ENCODE peak calls at places on chromosomes 4 and X, in six cellular contexts. U is heart left ventricle, E is fibroblast of pulmonary artery, X is endothelial cell, D is nephron progenitor cell, Y is transverse colon. F is an unnamed sample.

GRCh38 chrX:17007134-17007768 is 60.8 kb downstream of the REPS2 start:
- DNase-seq in E (no peak), Y (no peak), D (peak), X (no peak), U (peak), F (no peak)

GRCh38 chrX:17590892-17591740 is 146.2 kb upstream of the SCML1 start:
- DNase-seq in D (peak), X (peak), E (peak), U (peak), Y (peak), F (peak)

GRCh38 chrX:149829751-149830191 is 48.0 kb downstream of the MAGEA9 start:
- DNase-seq in U (no peak), Y (no peak), D (no peak), X (no peak), E (peak), F (no peak)

GRCh38 chr4:82623284-82623683 is 61.5 kb upstream of the TMEM150C start:
- DNase-seq in X (no peak), D (no peak), U (no peak), Y (no peak), E (no peak), F (no peak)

GRCh38 chr4:80434238-80434637 is 98.7 kb downstream of the CFAP299 start:
- DNase-seq in X (no peak), Y (no peak), U (no peak), E (peak), D (no peak), F (no peak)

GRCh38 chrX:69088171-69088938 is 76.9 kb downstream of the PJA1 start:
- DNase-seq in U (no peak), Y (no peak), X (no peak), E (no peak), D (peak), F (peak)

GRCh38 chr4:26412381-26413372 is 77.6 kb downstream of the CCKAR start:
- DNase-seq in U (peak), X (no peak), D (no peak), Y (peak), E (no peak), F (no peak)

GRCh38 chrX:47723689-47724088 is 64.7 kb upstream of the UXT start:
- DNase-seq in U (no peak), X (peak), D (no peak), Y (no peak), E (no peak), F (no peak)

GRCh38 chr4:15479913-15480185 is 10.2 kb downstream of the CC2D2A start:
- DNase-seq in D (no peak), Y (no peak), E (peak), U (no peak), X (no peak), F (no peak)

GRCh38 chr4:82515705-82516104 is 46.1 kb downstream of the TMEM150C start:
- DNase-seq in E (peak), D (no peak), U (peak), X (no peak), Y (no peak), F (peak)

GRCh38 chr4:74023709-74024108 is 14.8 kb downstream of the CXCL3 start:
- DNase-seq in E (no peak), Y (no peak), U (no peak), D (no peak), X (no peak), F (no peak)

GRCh38 chr4:140800686-140801085 is 44.5 kb upstream of the TBC1D9 start:
- DNase-seq in E (no peak), U (no peak), Y (peak), X (no peak), D (no peak), F (no peak)

GRCh38 chr4:138049350-138049749 is 192.8 kb downstream of the SLC7A11 start:
- DNase-seq in U (no peak), D (no peak), Y (no peak), E (no peak), X (no peak), F (no peak)

GRCh38 chr4:92600638-92601037 is 296.9 kb downstream of the GRID2 start:
- DNase-seq in Y (no peak), U (no peak), D (peak), X (peak), E (no peak), F (no peak)

GRCh38 chrX:55342533-55343501 is 78.1 kb upstream of the PAGE3 start:
- DNase-seq in X (no peak), D (no peak), Y (peak), E (peak), U (no peak), F (no peak)

GRCh38 chrX:19678941-19679340 is 163.6 kb upstream of the MAP3K15 start:
- DNase-seq in D (no peak), Y (no peak), U (no peak), E (no peak), X (no peak), F (no peak)

GRCh38 chr4:110620352-110621327 is 2.2 kb downstream of the PITX2 start:
- DNase-seq in D (peak), X (peak), U (no peak), E (peak), Y (peak), F (no peak)

GRCh38 chr4:83785906-83786305 is 250.0 kb downstream of the GPAT3 start:
- DNase-seq in U (no peak), X (no peak), D (no peak), E (no peak), Y (no peak), F (peak)

GRCh38 chr4:145081756-145082155 is 16.2 kb downstream of the ANAPC10 start:
- DNase-seq in D (no peak), Y (no peak), U (no peak), E (no peak), X (no peak), F (no peak)

GRCh38 chr4:5998333-5998936 is 19.8 kb downstream of the C4orf50 start:
- DNase-seq in U (peak), Y (peak), X (peak), D (peak), E (peak), F (peak)

GRCh38 chr4:184583738-184584502 is 65.3 kb downstream of the CASP3 start:
- DNase-seq in Y (no peak), U (no peak), X (no peak), D (no peak), E (no peak), F (no peak)

GRCh38 chrX:53321943-53322497 is 40.6 kb upstream of the IQSEC2 start:
- DNase-seq in U (no peak), E (no peak), D (no peak), X (no peak), Y (no peak), F (no peak)

GRCh38 chrX:106999002-106999975 is 723 bp downstream of the MORC4 start:
- DNase-seq in D (peak), X (peak), U (peak), Y (peak), E (peak), F (no peak)

GRCh38 chr4:183449193-183449888 is 4.9 kb downstream of the CDKN2AIP start:
- DNase-seq in Y (no peak), E (peak), X (no peak), D (no peak), U (no peak), F (no peak)

GRCh38 chrX:27186671-27187070 is 276.5 kb downstream of the PPP4R3C start:
- DNase-seq in D (peak), Y (peak), X (no peak), E (peak), U (no peak), F (no peak)

GRCh38 chrX:144918936-144919335 is 328.4 kb upstream of the SPANXN1 start:
- DNase-seq in U (no peak), Y (no peak), E (no peak), X (no peak), D (no peak), F (no peak)

GRCh38 chr4:26509681-26510333 is 19.5 kb upstream of the CCKAR start:
- DNase-seq in Y (no peak), D (no peak), U (no peak), E (no peak), X (no peak), F (no peak)

GRCh38 chr4:122715221-122715620 is 17.3 kb upstream of the BBS12 start:
- DNase-seq in Y (no peak), X (no peak), D (no peak), U (no peak), E (no peak), F (no peak)

GRCh38 chr4:122709236-122709635 is 23.3 kb upstream of the BBS12 start:
- DNase-seq in Y (no peak), D (no peak), X (no peak), U (no peak), E (no peak), F (no peak)

GRCh38 chr4:122712782-122713181 is 19.7 kb upstream of the BBS12 start:
- DNase-seq in U (no peak), D (no peak), X (no peak), E (no peak), Y (no peak), F (no peak)

GRCh38 chr4:122710434-122711308 is 21.8 kb upstream of the BBS12 start:
- DNase-seq in Y (no peak), X (no peak), U (no peak), D (no peak), E (peak), F (no peak)

DNA sequence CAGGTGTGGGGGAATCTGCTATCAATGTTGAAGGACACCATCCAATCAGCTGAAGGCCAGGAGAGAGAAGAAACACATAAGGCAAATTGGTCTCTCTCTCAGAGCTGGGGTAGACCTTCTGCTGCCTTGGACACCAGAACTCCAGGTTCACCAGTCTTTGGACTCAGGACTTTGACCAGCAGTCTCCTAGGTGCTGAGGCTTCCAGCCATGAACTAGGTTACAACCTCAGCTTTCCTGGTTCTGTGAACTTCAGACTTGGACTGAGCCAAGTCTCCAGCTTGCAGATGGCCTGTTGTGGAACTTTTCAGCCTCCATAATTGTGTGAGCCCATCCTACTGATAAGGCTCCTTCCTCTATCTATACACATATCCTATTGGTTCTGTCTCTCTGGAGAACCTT is 20.6 kb upstream of the BBS12 start:
- DNase-seq in X (no peak), D (no peak), Y (no peak), E (no peak), U (no peak), F (no peak)
- TF ChIP-seq CTCF in X (no peak), D (no peak), Y (no peak), E (no peak), U (no peak), F (no peak)

DNA sequence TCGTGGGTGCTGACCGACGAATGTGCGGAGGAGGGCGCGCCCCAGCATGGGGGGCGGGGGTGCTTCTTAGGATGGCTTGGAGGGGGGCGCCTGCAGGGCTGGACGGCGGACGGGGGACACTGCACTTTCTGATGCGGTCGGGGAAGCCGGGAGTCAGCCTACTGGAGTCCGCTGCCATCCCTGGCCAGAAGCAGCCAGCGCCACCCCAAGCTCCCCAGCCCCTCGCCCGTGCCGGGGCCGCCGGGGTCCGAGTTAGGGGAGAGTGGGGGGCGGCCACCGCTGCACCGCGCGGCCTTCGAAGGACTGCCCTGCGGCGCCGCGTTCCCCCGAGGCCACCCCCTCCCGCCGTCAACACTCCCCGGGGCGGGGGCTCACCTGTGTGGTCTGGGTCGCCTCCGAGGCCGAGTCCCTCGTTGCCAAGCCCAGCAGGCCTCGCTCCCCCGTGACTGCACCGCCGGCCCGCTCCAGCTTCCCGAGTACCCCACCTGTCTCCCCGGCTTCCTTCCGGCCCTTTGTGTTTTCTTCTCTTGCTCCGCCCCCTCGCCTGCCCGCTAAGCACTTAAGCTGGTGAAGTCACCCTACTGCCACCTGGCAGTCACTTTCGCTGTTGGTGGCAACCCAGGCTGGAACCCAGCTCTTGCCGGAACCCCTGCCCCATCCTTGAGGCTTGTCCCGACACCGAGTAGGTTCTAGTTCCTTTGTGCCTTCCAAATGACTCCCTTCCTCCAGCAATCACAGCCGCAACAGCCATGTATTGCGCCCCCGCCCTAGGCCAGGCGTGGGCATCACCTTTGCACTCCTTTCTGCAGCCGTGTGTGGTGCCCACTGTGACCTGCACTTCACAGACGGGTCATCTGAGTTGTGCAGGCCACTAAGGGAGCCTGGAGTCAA is at the start of gene OCIAD2:
- DNase-seq in D (peak), Y (peak), X (peak), U (peak), E (peak), F (no peak)
- TF ChIP-seq CTCF in D (no peak), Y (no peak), X (no peak), U (peak), E (no peak), F (no peak)

GRCh38 chrX:103464071-103464773 is 55.1 kb downstream of the RAB40A start:
- DNase-seq in U (peak), D (peak), E (peak), Y (peak), X (peak), F (no peak)
- TF ChIP-seq CTCF in U (peak), D (peak), E (peak), Y (no peak), X (no peak), F (peak)

DNA sequence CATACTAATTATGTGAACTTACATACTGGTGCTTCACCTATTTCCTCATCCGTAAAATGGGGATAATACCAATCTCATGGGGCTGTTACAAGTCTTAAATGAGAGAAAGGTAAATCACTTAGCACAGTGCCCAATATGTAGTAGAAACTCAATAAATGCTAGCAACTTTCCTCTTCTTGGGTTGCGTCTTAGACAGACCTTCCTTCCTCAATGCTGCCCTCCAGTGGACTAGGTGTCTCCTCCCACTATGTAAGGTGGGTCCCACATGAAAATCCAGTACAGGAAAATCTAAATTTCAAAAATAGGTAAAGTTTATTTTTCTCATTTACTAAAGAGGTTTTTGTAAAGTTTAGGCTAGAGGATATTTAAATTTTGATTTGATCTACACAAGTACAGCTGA is 20.6 kb downstream of the ZDHHC9 start:
- DNase-seq in U (peak), D (peak), E (peak), Y (peak), X (peak), F (no peak)
- TF ChIP-seq CTCF in U (no peak), D (peak), E (peak), Y (peak), X (peak), F (peak)

GRCh38 chr4:177001271-177002175 is 208.8 kb upstream of the VEGFC start:
- DNase-seq in E (peak), U (no peak), X (no peak), Y (no peak), D (no peak), F (no peak)
- TF ChIP-seq CTCF in E (no peak), U (no peak), X (no peak), Y (no peak), D (no peak), F (no peak)

GRCh38 chr4:41215969-41216293 is 1.6 kb upstream of the APBB2 start:
- DNase-seq in E (no peak), Y (no peak), X (no peak), D (no peak), U (no peak), F (no peak)

GRCh38 chr4:41217020-41217333 is 2.6 kb upstream of the APBB2 start:
- DNase-seq in U (no peak), Y (no peak), E (no peak), X (no peak), D (no peak), F (no peak)

GRCh38 chr4:41217373-41217772 is 3.0 kb upstream of the APBB2 start:
- DNase-seq in U (no peak), E (no peak), Y (no peak), X (no peak), D (no peak), F (no peak)

GRCh38 chr4:41215155-41215554 is 813 bp upstream of the APBB2 start:
- DNase-seq in Y (no peak), X (no peak), D (no peak), U (no peak), E (no peak), F (no peak)

DNA sequence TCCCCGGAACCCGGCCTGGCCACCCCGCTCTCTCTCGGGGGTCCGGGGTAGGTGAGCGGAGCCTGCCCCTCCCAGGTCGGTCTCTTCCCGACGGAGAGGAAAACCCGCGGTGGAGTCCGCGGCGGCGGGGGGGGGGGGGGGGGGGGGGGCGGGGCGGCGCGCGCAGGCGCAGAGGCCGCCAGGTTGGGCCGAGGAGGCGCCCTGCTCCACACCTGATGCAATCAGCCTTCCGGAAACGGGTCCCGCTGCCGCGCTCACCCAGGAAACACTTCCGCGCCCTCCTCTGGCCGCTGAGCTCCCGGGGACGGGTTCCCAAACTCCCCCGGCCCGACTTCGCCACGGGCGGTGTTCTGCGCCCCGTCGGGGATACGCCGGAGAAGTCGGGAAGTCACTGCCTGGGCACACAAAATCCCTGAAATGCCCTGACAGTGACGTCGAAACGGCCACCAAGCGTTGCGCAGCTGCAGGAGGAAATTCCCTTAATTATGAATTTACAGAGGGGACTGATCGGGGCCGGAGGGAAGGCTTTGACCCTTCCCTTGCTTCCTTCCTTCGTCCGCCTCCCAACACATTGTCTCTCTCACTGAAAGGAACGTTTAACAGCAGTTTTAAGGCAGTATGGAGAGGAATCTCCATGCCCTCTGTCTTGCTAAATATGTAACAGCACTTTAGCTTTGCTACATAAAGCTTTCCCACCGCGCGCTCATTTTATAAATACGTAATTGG is 2.1 kb upstream of the APBB2 start:
- DNase-seq in E (peak), D (peak), Y (peak), U (peak), X (peak), F (no peak)
- TF ChIP-seq CTCF in E (peak), D (peak), Y (peak), U (peak), X (peak), F (peak)

GRCh38 chr4:101941816-101942358 is 151.4 kb downstream of the BANK1 start:
- DNase-seq in D (no peak), Y (no peak), X (no peak), E (no peak), U (no peak), F (no peak)
- TF ChIP-seq CTCF in D (no peak), Y (no peak), X (no peak), E (no peak), U (no peak), F (no peak)

GRCh38 chr4:134935320-134935719 is 733.7 kb upstream of the PABPC4L start:
- DNase-seq in D (peak), Y (no peak), E (peak), X (peak), U (no peak), F (no peak)
- TF ChIP-seq CTCF in D (peak), Y (no peak), E (peak), X (peak), U (no peak), F (peak)